ENCODE peak calls at places on chromosomes 3 and 15, in nine cellular contexts. V, M, D, T, H, U, X, K and G are unnamed samples.

GRCh38 chr3:101466465-101467309 is 46.3 kb downstream of the SENP7 start:
- ATAC-seq in U (no peak), M (no peak), D (peak; percentile 63), T (peak; percentile 88), V (no peak), X (no peak), K (no peak), H (no peak), G (peak; percentile 48)

GRCh38 chr3:71466483-71466882 is 117.0 kb downstream of the FOXP1 start:
- ATAC-seq in M (no peak), V (peak; percentile 45), D (no peak), H (no peak), T (no peak), U (no peak), X (peak; percentile 89), K (no peak), G (peak; percentile 62)

GRCh38 chr15:74790080-74790916 is 8.4 kb downstream of the CSK start:
- ATAC-seq in H (no peak), T (peak; percentile 25), X (peak; percentile 12), K (no peak), D (peak; percentile 76), U (peak; percentile 79), V (peak; percentile 45), M (peak; percentile 38), G (no peak)

GRCh38 chr15:27422997-27423396 is 452.0 kb downstream of the GABRG3 start:
- ATAC-seq in K (no peak), V (no peak), M (no peak), H (no peak), T (no peak), D (no peak), U (no peak), X (no peak), G (peak; percentile 78)

GRCh38 chr15:32736351-32737061 is 18.7 kb downstream of the GREM1 start:
- ATAC-seq in X (no peak), U (no peak), T (no peak), D (peak; percentile 1), H (no peak), V (no peak), M (no peak), K (no peak), G (no peak)

GRCh38 chr3:57974796-57975388 is 33.3 kb upstream of the FLNB start:
- ATAC-seq in K (peak; percentile 27), M (peak; percentile 50), D (peak; percentile 89), T (no peak), V (peak; percentile 94), H (no peak), U (peak; percentile 89), X (peak; percentile 50), G (peak; percentile 13)

GRCh38 chr15:39388118-39388517 is 192.8 kb upstream of the THBS1 start:
- ATAC-seq in U (no peak), V (peak; percentile 72), H (no peak), D (no peak), T (no peak), K (no peak), X (no peak), M (peak; percentile 64), G (no peak)

GRCh38 chr3:73504255-73504654 is 120.5 kb downstream of the PDZRN3 start:
- ATAC-seq in D (no peak), T (no peak), X (no peak), V (no peak), M (no peak), H (no peak), U (no peak), K (peak; percentile 63), G (no peak)

GRCh38 chr3:178810173-178810572 is 261.4 kb downstream of the ZMAT3 start:
- ATAC-seq in T (no peak), M (peak; percentile 61), U (no peak), D (no peak), V (no peak), H (no peak), K (no peak), X (no peak), G (no peak)

GRCh38 chr3:32376098-32376497 is 15.6 kb upstream of the CMTM7 start:
- ATAC-seq in K (no peak), X (no peak), D (peak; percentile 48), M (no peak), U (peak; percentile 24), T (no peak), V (no peak), H (no peak), G (no peak)

GRCh38 chr3:18740631-18741583 is 315.8 kb upstream of the SATB1 start:
- ATAC-seq in H (peak; percentile 74), X (no peak), V (peak; percentile 66), T (peak; percentile 54), U (no peak), D (no peak), K (peak; percentile 12), M (no peak), G (no peak)

GRCh38 chr3:128123538-128124368 is at the start of gene RUVBL1:
- ATAC-seq in U (peak; percentile 100), M (peak; percentile 100), H (peak; percentile 92), T (peak; percentile 100), X (peak; percentile 100), V (peak; percentile 100), D (peak; percentile 100), K (peak; percentile 100), G (peak; percentile 100)

GRCh38 chr3:67077656-67078055 is 79.5 kb downstream of the KBTBD8 start:
- ATAC-seq in V (no peak), X (peak; percentile 42), T (peak; percentile 81), K (no peak), M (no peak), H (no peak), U (no peak), D (no peak), G (no peak)

GRCh38 chr3:37032961-37033360 is 39.6 kb downstream of the MLH1 start:
- ATAC-seq in H (no peak), M (no peak), D (peak; percentile 57), V (peak; percentile 82), U (no peak), K (peak; percentile 58), T (no peak), X (no peak), G (no peak)

GRCh38 chr15:84817461-84818081 is 415 bp downstream of the ALPK3 start:
- ATAC-seq in D (peak; percentile 9), V (peak; percentile 12), T (no peak), K (peak; percentile 47), H (no peak), M (peak; percentile 44), X (no peak), U (no peak), G (peak; percentile 14)

GRCh38 chr15:58554758-58555157 is 123.0 kb downstream of the LIPC start:
- ATAC-seq in K (no peak), T (no peak), V (no peak), M (no peak), H (no peak), D (no peak), X (no peak), U (no peak), G (no peak)

GRCh38 chr15:42218953-42219596 is 11.0 kb upstream of the VPS39 start:
- ATAC-seq in U (no peak), X (no peak), V (no peak), D (no peak), K (no peak), H (no peak), M (no peak), T (no peak), G (no peak)

GRCh38 chr3:32334675-32335074 is 57.0 kb upstream of the CMTM7 start:
- ATAC-seq in H (peak; percentile 81), M (no peak), X (no peak), T (peak; percentile 90), K (no peak), V (no peak), U (peak; percentile 38), D (no peak), G (no peak)

GRCh38 chr15:85723960-85724945 is 70.5 kb downstream of the KLHL25 start:
- ATAC-seq in H (peak; percentile 34), K (no peak), V (no peak), U (no peak), X (no peak), T (peak; percentile 86), M (peak; percentile 42), D (no peak), G (no peak)

GRCh38 chr3:105805402-105805801 is 63.4 kb downstream of the CBLB start:
- ATAC-seq in M (no peak), U (no peak), D (no peak), K (no peak), T (no peak), V (no peak), X (no peak), H (no peak), G (peak; percentile 39)

GRCh38 chr15:68402432-68403160 is 29.4 kb downstream of the ITGA11 start:
- ATAC-seq in H (no peak), U (no peak), K (no peak), D (no peak), X (no peak), T (no peak), M (no peak), V (no peak), G (no peak)

GRCh38 chr15:37801529-37801928 is 132.9 kb upstream of the TMCO5A start:
- ATAC-seq in M (no peak), T (no peak), H (no peak), X (no peak), U (no peak), V (no peak), D (no peak), K (no peak), G (no peak)

GRCh38 chr3:68060186-68060585 is 405.8 kb upstream of the SUCLG2 start:
- ATAC-seq in V (no peak), U (no peak), H (no peak), T (no peak), M (no peak), D (no peak), X (no peak), K (no peak), G (no peak)

GRCh38 chr15:60469893-60470641 is 8.9 kb downstream of the ICE2 start:
- ATAC-seq in D (peak; percentile 32), U (peak; percentile 53), H (no peak), K (peak; percentile 58), T (no peak), M (no peak), V (no peak), X (peak; percentile 78), G (no peak)

GRCh38 chr3:45498532-45498931 is 96.0 kb upstream of the LIMD1 start:
- ATAC-seq in T (no peak), K (no peak), D (no peak), H (no peak), V (no peak), X (no peak), M (no peak), U (no peak), G (no peak)

GRCh38 chr3:65039754-65040210 is 352.0 kb upstream of the ADAMTS9 start:
- ATAC-seq in H (no peak), M (no peak), D (no peak), V (no peak), K (no peak), T (no peak), U (peak; percentile 84), X (peak; percentile 41), G (no peak)

GRCh38 chr3:168384990-168385389 is 289.3 kb upstream of the GOLIM4 start:
- ATAC-seq in H (no peak), D (no peak), U (no peak), M (no peak), V (no peak), X (no peak), K (no peak), T (no peak), G (no peak)

GRCh38 chr3:83011471-83011870 is 1250.0 kb upstream of the GBE1 start:
- ATAC-seq in H (no peak), D (no peak), K (no peak), T (no peak), X (peak; percentile 61), V (no peak), M (no peak), U (no peak), G (peak; percentile 86)

GRCh38 chr3:59464187-59464586 is 414.4 kb upstream of the CFAP20DC start:
- ATAC-seq in U (no peak), M (no peak), T (no peak), H (no peak), K (no peak), V (no peak), X (peak; percentile 48), D (no peak), G (no peak)

GRCh38 chr15:85094685-85095084 is 113.0 kb downstream of the PDE8A start:
- ATAC-seq in D (peak; percentile 96), X (peak; percentile 62), M (no peak), U (peak; percentile 86), H (no peak), T (no peak), K (no peak), V (no peak), G (no peak)

GRCh38 chr15:64249842-64250575 is 87.2 kb upstream of the PPIB start:
- ATAC-seq in H (no peak), X (peak; percentile 48), T (no peak), K (no peak), U (peak; percentile 15), D (peak; percentile 38), M (no peak), V (no peak), G (peak; percentile 49)